ENCODE peak calls at places on chromosomes 7 and 10, in five cellular contexts. One of them, this sample, is unnamed.

GRCh38 chr10:109933984-109934565 is 10.8 kb upstream of the XPNPEP1 start:
- DNase-seq in C1 segment of cervical spinal cord: no peak
- DNase-seq in endothelial cell: no peak
- DNase-seq in fibroblast of mammary gland: peak
- DNase-seq in heart left ventricle: no peak
- DNase-seq in this sample: no peak

GRCh38 chr7:330554-331230 is 40.7 kb downstream of the FOXL3 start:
- DNase-seq in C1 segment of cervical spinal cord: no peak
- DNase-seq in endothelial cell: no peak
- DNase-seq in fibroblast of mammary gland: no peak
- DNase-seq in heart left ventricle: no peak
- DNase-seq in this sample: peak

GRCh38 chr7:47635091-47636090 is 53.5 kb upstream of the TNS3 start:
- DNase-seq in C1 segment of cervical spinal cord: no peak
- DNase-seq in endothelial cell: no peak
- DNase-seq in fibroblast of mammary gland: no peak
- DNase-seq in heart left ventricle: no peak
- DNase-seq in this sample: peak

GRCh38 chr10:35259769-35260397 is 76.4 kb upstream of the CCNY start:
- DNase-seq in C1 segment of cervical spinal cord: no peak
- DNase-seq in endothelial cell: no peak
- DNase-seq in fibroblast of mammary gland: peak
- DNase-seq in heart left ventricle: no peak
- DNase-seq in this sample: no peak

GRCh38 chr7:84412161-84412969 is 217.8 kb upstream of the SEMA3A start:
- DNase-seq in C1 segment of cervical spinal cord: no peak
- DNase-seq in endothelial cell: no peak
- DNase-seq in fibroblast of mammary gland: peak
- DNase-seq in heart left ventricle: no peak
- DNase-seq in this sample: no peak

GRCh38 chr7:92880212-92881090 is 44.1 kb upstream of the CDK6 start:
- DNase-seq in C1 segment of cervical spinal cord: no peak
- DNase-seq in endothelial cell: peak
- DNase-seq in fibroblast of mammary gland: peak
- DNase-seq in heart left ventricle: no peak
- DNase-seq in this sample: no peak

GRCh38 chr10:113369185-113369785 is 183.6 kb upstream of the HABP2 start:
- DNase-seq in C1 segment of cervical spinal cord: no peak
- DNase-seq in endothelial cell: no peak
- DNase-seq in fibroblast of mammary gland: no peak
- DNase-seq in heart left ventricle: no peak
- DNase-seq in this sample: no peak

GRCh38 chr10:75395955-75396860 is 5.4 kb downstream of the ZNF503 start:
- DNase-seq in C1 segment of cervical spinal cord: no peak
- DNase-seq in endothelial cell: peak
- DNase-seq in fibroblast of mammary gland: peak
- DNase-seq in heart left ventricle: peak
- DNase-seq in this sample: peak

GRCh38 chr10:97047327-97047726 is 138.4 kb downstream of the SLIT1 start:
- DNase-seq in C1 segment of cervical spinal cord: no peak
- DNase-seq in endothelial cell: no peak
- DNase-seq in fibroblast of mammary gland: no peak
- DNase-seq in heart left ventricle: no peak
- DNase-seq in this sample: no peak

GRCh38 chr10:98404571-98405396 is 10.2 kb downstream of the PYROXD2 start:
- DNase-seq in C1 segment of cervical spinal cord: no peak
- DNase-seq in endothelial cell: no peak
- DNase-seq in fibroblast of mammary gland: peak
- DNase-seq in heart left ventricle: no peak
- DNase-seq in this sample: no peak

GRCh38 chr10:43131906-43132305 is 6.3 kb upstream of the CSGALNACT2 start:
- DNase-seq in C1 segment of cervical spinal cord: no peak
- DNase-seq in endothelial cell: no peak
- DNase-seq in fibroblast of mammary gland: no peak
- DNase-seq in heart left ventricle: no peak
- DNase-seq in this sample: no peak

GRCh38 chr10:96306516-96306915 is 2.3 kb downstream of the DNTT start:
- DNase-seq in C1 segment of cervical spinal cord: no peak
- DNase-seq in endothelial cell: no peak
- DNase-seq in fibroblast of mammary gland: no peak
- DNase-seq in heart left ventricle: peak
- DNase-seq in this sample: peak

GRCh38 chr7:50718311-50718710 is 64.4 kb downstream of the GRB10 start:
- DNase-seq in C1 segment of cervical spinal cord: no peak
- DNase-seq in endothelial cell: no peak
- DNase-seq in fibroblast of mammary gland: no peak
- DNase-seq in heart left ventricle: no peak
- DNase-seq in this sample: no peak

GRCh38 chr7:80773787-80774508 is 135.5 kb downstream of the CD36 start:
- DNase-seq in C1 segment of cervical spinal cord: no peak
- DNase-seq in endothelial cell: no peak
- DNase-seq in fibroblast of mammary gland: no peak
- DNase-seq in heart left ventricle: no peak
- DNase-seq in this sample: no peak

GRCh38 chr7:105656922-105657521 is 75.7 kb upstream of the EFCAB10 start:
- DNase-seq in C1 segment of cervical spinal cord: no peak
- DNase-seq in endothelial cell: peak
- DNase-seq in fibroblast of mammary gland: peak
- DNase-seq in heart left ventricle: no peak
- DNase-seq in this sample: no peak

GRCh38 chr7:84025332-84025927 is 169.2 kb downstream of the SEMA3A start:
- DNase-seq in C1 segment of cervical spinal cord: no peak
- DNase-seq in endothelial cell: no peak
- DNase-seq in fibroblast of mammary gland: peak
- DNase-seq in heart left ventricle: no peak
- DNase-seq in this sample: no peak

GRCh38 chr7:85705076-85705475 is 518.2 kb upstream of the SEMA3D start:
- DNase-seq in C1 segment of cervical spinal cord: no peak
- DNase-seq in endothelial cell: no peak
- DNase-seq in fibroblast of mammary gland: no peak
- DNase-seq in heart left ventricle: no peak
- DNase-seq in this sample: no peak

GRCh38 chr10:109894516-109894915 is 28.8 kb downstream of the XPNPEP1 start:
- DNase-seq in C1 segment of cervical spinal cord: no peak
- DNase-seq in endothelial cell: no peak
- DNase-seq in fibroblast of mammary gland: peak
- DNase-seq in heart left ventricle: peak
- DNase-seq in this sample: peak

GRCh38 chr7:150668472-150668911 is 17.0 kb upstream of the GIMAP2 start:
- DNase-seq in C1 segment of cervical spinal cord: no peak
- DNase-seq in endothelial cell: no peak
- DNase-seq in fibroblast of mammary gland: no peak
- DNase-seq in heart left ventricle: no peak
- DNase-seq in this sample: no peak

GRCh38 chr10:95273393-95274312 is 17.1 kb downstream of the PDLIM1 start:
- DNase-seq in C1 segment of cervical spinal cord: no peak
- DNase-seq in endothelial cell: no peak
- DNase-seq in fibroblast of mammary gland: peak
- DNase-seq in heart left ventricle: peak
- DNase-seq in this sample: no peak

GRCh38 chr7:27899601-27900000 is 159.6 kb downstream of the TAX1BP1 start:
- DNase-seq in C1 segment of cervical spinal cord: no peak
- DNase-seq in endothelial cell: no peak
- DNase-seq in fibroblast of mammary gland: peak
- DNase-seq in heart left ventricle: no peak
- DNase-seq in this sample: no peak

GRCh38 chr7:97771576-97771975 is 39.7 kb downstream of the TAC1 start:
- DNase-seq in C1 segment of cervical spinal cord: no peak
- DNase-seq in endothelial cell: no peak
- DNase-seq in fibroblast of mammary gland: no peak
- DNase-seq in heart left ventricle: no peak
- DNase-seq in this sample: no peak

GRCh38 chr7:131109011-131109756 is 218.5 kb upstream of the MKLN1 start:
- DNase-seq in C1 segment of cervical spinal cord: no peak
- DNase-seq in endothelial cell: no peak
- DNase-seq in fibroblast of mammary gland: peak
- DNase-seq in heart left ventricle: no peak
- DNase-seq in this sample: no peak

GRCh38 chr7:2985866-2986265 is 57.8 kb downstream of the CARD11 start:
- DNase-seq in C1 segment of cervical spinal cord: no peak
- DNase-seq in endothelial cell: no peak
- DNase-seq in fibroblast of mammary gland: no peak
- DNase-seq in heart left ventricle: no peak
- DNase-seq in this sample: no peak

GRCh38 chr10:48765527-48765926 is 80.9 kb downstream of the WDFY4 start:
- DNase-seq in C1 segment of cervical spinal cord: no peak
- DNase-seq in endothelial cell: no peak
- DNase-seq in fibroblast of mammary gland: no peak
- DNase-seq in heart left ventricle: no peak
- DNase-seq in this sample: no peak

GRCh38 chr10:132467464-132468149 is 70.0 kb upstream of the INPP5A start:
- DNase-seq in C1 segment of cervical spinal cord: no peak
- DNase-seq in endothelial cell: no peak
- DNase-seq in fibroblast of mammary gland: no peak
- DNase-seq in heart left ventricle: no peak
- DNase-seq in this sample: peak

GRCh38 chr7:7862393-7862792 is 106.2 kb upstream of the GLCCI1 start:
- DNase-seq in C1 segment of cervical spinal cord: no peak
- DNase-seq in endothelial cell: no peak
- DNase-seq in fibroblast of mammary gland: no peak
- DNase-seq in heart left ventricle: no peak
- DNase-seq in this sample: no peak

GRCh38 chr10:86368987-86369386 is 2.4 kb upstream of the GRID1 start:
- DNase-seq in C1 segment of cervical spinal cord: no peak
- DNase-seq in endothelial cell: no peak
- DNase-seq in fibroblast of mammary gland: no peak
- DNase-seq in heart left ventricle: no peak
- DNase-seq in this sample: no peak

GRCh38 chr7:139297795-139298194 is 43.3 kb upstream of the FMC1 start:
- DNase-seq in C1 segment of cervical spinal cord: no peak
- DNase-seq in endothelial cell: no peak
- DNase-seq in fibroblast of mammary gland: no peak
- DNase-seq in heart left ventricle: no peak
- DNase-seq in this sample: no peak